ENCODE peak calls at places on chromosomes 16 and 17, in eight cellular contexts. R is endothelial cell; F is astrocyte of the spinal cord; Q is OCI-LY7; L is CD4-positive, alpha-beta T cell; U is GM10248; C is retinal pigment epithelial cell; Z is BE2C. X is an unnamed sample.
A peak's percentile ranks its signal among the peaks of the same experiment; 100 is the strongest.

GRCh38 chr17:43021739-43022512 is at the start of gene VAT1:
- DNase-seq in U (peak; percentile 81), R (peak; percentile 83), F (peak; percentile 77), Q (peak; percentile 71), L (peak; percentile 53), C (no peak), Z (peak; percentile 91), X (peak; percentile 77)

GRCh38 chr17:56997313-56997712 is 19.4 kb downstream of the SCPEP1 start:
- DNase-seq in U (no peak), F (no peak), R (no peak), Z (no peak), L (no peak), Q (no peak), C (no peak), X (no peak)

GRCh38 chr17:71335212-71335611 is 785.6 kb upstream of the SOX9 start:
- DNase-seq in F (no peak), L (no peak), Q (no peak), U (no peak), Z (no peak), R (no peak), C (peak; percentile 49), X (no peak)

GRCh38 chr17:13351046-13351445 is 250.7 kb downstream of the HS3ST3A1 start:
- DNase-seq in R (no peak), F (peak; percentile 93), Z (no peak), C (no peak), U (no peak), Q (no peak), L (no peak), X (no peak)

GRCh38 chr17:10589553-10590145 is 40.2 kb upstream of the MYH2 start:
- DNase-seq in Q (no peak), L (no peak), Z (no peak), R (no peak), C (no peak), F (no peak), U (no peak), X (no peak)

GRCh38 chr17:17749921-17750320 is 68.7 kb downstream of the RAI1 start:
- DNase-seq in F (peak; percentile 35), R (peak; percentile 62), Q (peak; percentile 86), Z (peak; percentile 76), U (peak; percentile 70), C (no peak), L (peak; percentile 26), X (no peak)

GRCh38 chr16:22075043-22075757 is 17.1 kb upstream of the VWA3A start:
- DNase-seq in R (no peak), F (peak; percentile 48), U (no peak), L (no peak), Z (no peak), Q (no peak), C (no peak), X (no peak)

GRCh38 chr17:2755941-2756724 is 6.7 kb upstream of the CCDC92B start:
- DNase-seq in C (no peak), F (no peak), L (no peak), U (no peak), Q (no peak), R (peak; percentile 41), Z (no peak), X (no peak)

GRCh38 chr17:5800646-5801045 is 216.3 kb upstream of the NLRP1 start:
- DNase-seq in L (no peak), U (no peak), R (no peak), C (no peak), F (no peak), Z (no peak), Q (no peak), X (no peak)

GRCh38 chr17:43719578-43719977 is 39.0 kb downstream of the SOST start:
- DNase-seq in U (no peak), Z (no peak), R (no peak), C (no peak), F (no peak), L (no peak), Q (no peak), X (no peak)

GRCh38 chr16:84820771-84821170 is 986 bp downstream of the CRISPLD2 start:
- DNase-seq in C (no peak), L (no peak), U (no peak), R (no peak), Z (no peak), F (no peak), Q (no peak), X (no peak)

GRCh38 chr17:8031950-8032349 is 6.9 kb upstream of the ALOX15B start:
- DNase-seq in U (no peak), C (no peak), F (no peak), R (no peak), L (no peak), Z (no peak), Q (no peak), X (no peak)

DNA sequence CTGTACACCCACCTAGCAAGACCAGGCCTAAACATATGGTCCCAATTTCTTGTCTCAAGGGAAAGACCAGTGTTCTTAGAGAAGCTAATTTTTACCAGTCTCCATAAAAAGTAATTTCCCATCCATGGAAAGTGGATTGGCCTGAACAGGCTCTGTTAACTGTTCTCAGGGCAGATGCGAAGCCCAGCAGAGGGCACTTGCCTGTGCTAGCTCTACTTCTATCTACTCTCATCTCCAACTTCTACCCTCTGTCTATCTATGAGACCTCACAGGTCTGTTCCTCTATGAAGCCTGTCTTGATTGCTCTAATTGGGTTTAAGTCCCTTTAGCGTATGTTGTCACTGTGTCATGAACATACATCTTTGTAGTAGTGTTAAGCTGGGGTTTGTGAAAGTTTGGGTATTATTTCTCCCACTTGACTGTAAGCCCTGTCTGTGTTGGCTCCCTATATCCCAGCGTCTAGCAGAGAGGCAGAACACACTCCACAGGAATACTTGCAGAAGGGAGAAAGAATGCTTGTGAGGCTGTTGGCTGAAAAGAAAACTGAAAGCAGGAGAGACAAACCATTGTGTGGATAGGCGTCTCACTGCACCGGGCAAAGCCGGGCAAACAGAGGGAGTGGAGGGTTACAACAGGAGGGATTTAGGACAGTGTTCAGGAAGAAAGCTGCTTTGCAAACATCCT is 167.2 kb upstream of the MAF start:
- DNase-seq in L (no peak), Q (no peak), Z (no peak), C (no peak), R (no peak), U (no peak), F (peak; percentile 36), X (no peak)
- TF ChIP-seq CTCF in L (no peak), Q (peak; percentile 15), Z (no peak), C (peak; percentile 51), R (no peak), U (no peak), F (peak; percentile 32), X (no peak)

DNA sequence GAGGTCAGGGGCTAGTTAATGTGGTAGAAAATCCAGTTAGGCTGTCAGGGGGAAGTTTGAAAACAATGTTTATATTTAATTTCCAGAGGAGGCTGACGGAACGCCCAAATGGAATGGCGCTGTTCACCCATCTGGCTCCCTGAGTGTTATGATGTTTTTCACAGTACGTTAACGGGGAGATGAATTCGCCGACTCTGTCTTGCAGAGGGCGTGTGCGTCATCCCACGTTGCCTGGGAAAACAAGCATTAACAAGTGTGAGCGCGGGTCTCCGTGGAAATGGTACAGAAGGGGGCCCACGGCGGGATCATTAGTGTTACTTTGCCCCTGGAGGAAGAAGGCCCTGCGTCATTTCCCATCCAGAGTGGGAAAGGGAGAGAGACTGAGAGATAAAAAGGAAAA is 29.6 kb downstream of the RGS9 start:
- DNase-seq in F (no peak), C (no peak), U (no peak), R (no peak), Z (no peak), Q (no peak), L (no peak), X (no peak)
- TF ChIP-seq CTCF in F (no peak), C (no peak), U (no peak), R (no peak), Z (no peak), Q (no peak), L (no peak), X (no peak)

DNA sequence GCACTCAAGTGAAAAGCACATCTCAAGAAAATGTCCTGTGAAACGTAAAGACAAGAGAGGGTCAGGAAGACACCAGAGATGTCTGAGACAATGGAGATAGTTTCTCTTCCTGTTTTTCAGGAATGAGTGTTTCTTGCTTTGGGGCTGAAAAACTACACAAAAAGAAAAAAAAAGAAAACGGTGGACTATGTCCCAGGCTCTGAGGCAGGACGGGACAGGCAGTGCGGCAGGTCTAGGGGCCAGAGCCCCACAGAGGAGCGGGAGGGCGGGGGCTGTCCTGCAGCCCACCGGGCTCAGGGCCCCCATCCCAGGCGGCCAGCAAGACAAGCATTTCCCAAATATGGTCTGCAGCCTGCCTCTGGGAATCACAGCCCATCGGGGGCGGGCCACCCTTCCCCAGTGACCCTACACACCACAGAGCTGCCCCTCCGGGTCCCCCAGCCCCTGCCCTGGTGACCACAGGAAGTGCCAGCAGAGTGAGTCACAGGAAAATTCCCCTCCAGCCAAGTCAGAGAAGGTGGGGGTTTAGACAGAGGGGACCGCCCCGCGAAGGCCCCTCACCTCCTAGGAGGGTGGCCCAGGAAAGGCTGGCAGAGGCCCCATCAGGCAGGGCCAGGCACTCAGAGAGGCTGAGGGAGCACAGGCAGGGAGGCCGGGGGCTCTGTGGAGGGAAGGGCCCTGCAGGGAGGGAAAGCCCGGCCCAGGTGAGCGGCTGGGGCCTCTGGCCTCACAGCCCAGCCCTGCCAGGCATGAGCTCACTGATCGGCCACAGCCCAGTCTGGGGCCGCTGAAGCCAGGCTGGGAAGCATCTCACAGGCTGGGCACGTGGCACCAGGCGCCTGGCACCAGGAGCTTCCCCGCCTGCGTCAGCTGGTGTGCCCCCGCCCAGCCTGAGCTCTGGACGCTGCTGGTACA is 6.3 kb downstream of the BCAR1 start:
- DNase-seq in R (peak; percentile 79), C (peak; percentile 98), U (no peak), L (no peak), F (peak; percentile 99), Z (peak; percentile 54), Q (peak; percentile 66), X (no peak)
- TF ChIP-seq CTCF in R (no peak), C (no peak), U (no peak), L (no peak), F (no peak), Z (no peak), Q (no peak), X (no peak)

GRCh38 chr16:14309001-14309886 is 238.1 kb downstream of the MRTFB start:
- DNase-seq in C (no peak), Q (peak; percentile 89), L (peak; percentile 18), U (peak; percentile 47), R (no peak), F (no peak), Z (peak; percentile 49), X (no peak)

GRCh38 chr16:14307059-14307531 is 236.0 kb downstream of the MRTFB start:
- DNase-seq in F (no peak), Z (no peak), L (no peak), U (no peak), C (no peak), Q (peak; percentile 68), R (no peak), X (no peak)

GRCh38 chr16:14309906-14310305 is 238.8 kb downstream of the MRTFB start:
- DNase-seq in Z (no peak), Q (no peak), R (no peak), F (peak; percentile 44), C (no peak), U (no peak), L (no peak), X (no peak)

GRCh38 chr16:14307623-14308356 is 236.7 kb downstream of the MRTFB start:
- DNase-seq in Q (peak; percentile 53), C (no peak), Z (no peak), R (no peak), U (no peak), L (no peak), F (no peak), X (no peak)

DNA sequence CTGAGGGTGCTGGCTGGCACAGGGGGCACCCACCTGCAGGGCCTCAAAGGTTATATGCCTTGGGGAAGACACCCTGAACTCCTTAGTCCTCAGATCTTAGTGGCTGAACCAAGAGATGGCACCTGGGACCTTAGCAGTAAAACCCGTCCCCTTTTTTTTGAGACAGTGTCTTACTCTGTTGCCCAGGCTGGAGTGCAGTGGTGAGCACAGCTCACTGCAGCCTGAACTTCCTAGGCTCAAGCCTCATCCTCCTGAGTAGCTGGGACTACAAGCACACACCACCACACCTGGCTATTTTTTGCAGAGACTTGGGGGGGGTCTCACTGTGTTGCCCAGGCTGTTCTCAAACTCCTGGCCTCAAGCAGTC is 237.2 kb downstream of the MRTFB start:
- DNase-seq in Z (no peak), L (no peak), Q (peak; percentile 56), U (no peak), R (no peak), C (no peak), F (no peak), X (no peak)
- TF ChIP-seq CTCF in Z (no peak), L (no peak), Q (peak; percentile 30), U (no peak), R (no peak), C (no peak), F (no peak), X (no peak)